ENCODE peak calls at places on chromosome 13, in ten cellular contexts. V is heart right ventricle; B is NCI-H82; W is T-helper 22 cell; E is stimulated activated CD4-positive, alpha-beta T cell treated with anti-CD3 and anti-CD28 coated beads, Interleukin-4, amount 100 ng/mL, for 1 hour; M is iPS-NIHi11; Z is activated CD4-positive, CD25-positive, alpha-beta regulatory T cell; J is activated CD4-positive, alpha-beta T cell treated with anti-CD3 and anti-CD28 coated beads for 1 hour; F is dermis microvascular lymphatic vessel endothelial cell; O is NCI-H187 treated with DMSO at 0.1 percent for 48 hours. H is an unnamed sample.

GRCh38 chr13:101454767-101455166 is 2.3 kb downstream of the ITGBL1 start:
- DNase-seq in V (no peak), B (no peak), W (no peak), E (no peak), M (no peak), Z (no peak), J (no peak), F (peak; percentile 50), O (no peak), H (no peak)

GRCh38 chr13:80337011-80337688 is 3.8 kb downstream of the SPRY2 start:
- DNase-seq in V (no peak), B (no peak), W (no peak), E (no peak), M (no peak), Z (no peak), J (no peak), F (no peak), O (no peak), H (no peak)

GRCh38 chr13:96511587-96511986 is 421.7 kb downstream of the HS6ST3 start:
- DNase-seq in V (no peak), B (no peak), W (no peak), E (no peak), M (no peak), Z (no peak), J (no peak), F (no peak), O (no peak), H (no peak)

GRCh38 chr13:110070511-110071120 is 236.3 kb downstream of the COL4A1 start:
- DNase-seq in V (no peak), B (peak; percentile 38), W (no peak), E (no peak), M (no peak), Z (no peak), J (no peak), F (no peak), O (no peak), H (no peak)

GRCh38 chr13:113162783-113163685 is 4.6 kb downstream of the PROZ start:
- DNase-seq in V (no peak), B (peak; percentile 36), W (no peak), E (no peak), M (no peak), Z (no peak), J (no peak), F (no peak), O (no peak), H (no peak)

GRCh38 chr13:102667911-102668310 is 26.9 kb downstream of the METTL21C start:
- DNase-seq in V (no peak), B (no peak), W (no peak), E (no peak), M (no peak), Z (no peak), J (no peak), F (no peak), O (no peak), H (no peak)

GRCh38 chr13:25584975-25585374 is 213.2 kb downstream of the ATP8A2 start:
- DNase-seq in V (no peak), B (peak; percentile 63), W (no peak), E (no peak), M (no peak), Z (no peak), J (no peak), F (no peak), O (no peak), H (no peak)

GRCh38 chr13:50352720-50353491 is 337.7 kb downstream of the KCNRG start:
- DNase-seq in V (no peak), B (peak; percentile 37), W (no peak), E (no peak), M (no peak), Z (no peak), J (no peak), F (no peak), O (no peak), H (no peak)

GRCh38 chr13:97254809-97255208 is 32.7 kb downstream of the MBNL2 start:
- DNase-seq in V (no peak), B (no peak), W (no peak), E (no peak), M (no peak), Z (no peak), J (no peak), F (peak; percentile 65), O (no peak), H (no peak)

GRCh38 chr13:94345374-94346195 is 133.9 kb downstream of the DCT start:
- DNase-seq in V (no peak), B (peak; percentile 34), W (no peak), E (no peak), M (no peak), Z (no peak), J (no peak), F (peak; percentile 73), O (peak; percentile 74), H (no peak)

H was measured in germinal center.